ENCODE peak calls at places on chromosomes 6 and 20, in eight cellular contexts. U is HFFc6, Q is endothelial cell of umbilical vein, V is HL-60, T is left lung, C is fibroblast of lung, L is gastrocnemius medialis, R is WTC11. K is an unnamed sample.

GRCh38 chr20:13212750-13213149 is 8.3 kb upstream of the ISM1 start:
- DNase-seq in U (no peak), Q (no peak), V (no peak), T (no peak), C (peak), L (no peak), R (no peak), K (no peak)

GRCh38 chr20:48064929-48065328 is 279.6 kb upstream of the SULF2 start:
- DNase-seq in U (peak), Q (no peak), V (no peak), T (no peak), C (peak), L (no peak), R (no peak), K (no peak)

GRCh38 chr20:40663991-40664880 is 24.8 kb downstream of the MAFB start:
- DNase-seq in U (no peak), Q (no peak), V (no peak), T (peak), C (no peak), L (no peak), R (peak), K (no peak)

GRCh38 chr6:11069760-11070159 is 23.9 kb upstream of the SMIM13 start:
- DNase-seq in U (no peak), Q (no peak), V (no peak), T (no peak), C (no peak), L (no peak), R (no peak), K (no peak)

GRCh38 chr6:20575125-20575524 is 40.9 kb downstream of the CDKAL1 start:
- DNase-seq in U (no peak), Q (peak), V (no peak), T (no peak), C (no peak), L (no peak), R (no peak), K (no peak)

GRCh38 chr20:42183147-42183546 is 565.0 kb upstream of the CHD6 start:
- DNase-seq in U (no peak), Q (no peak), V (no peak), T (no peak), C (no peak), L (no peak), R (no peak), K (no peak)

GRCh38 chr20:4820833-4821518 is 99.3 kb downstream of the PRND start:
- DNase-seq in U (peak), Q (peak), V (no peak), T (no peak), C (peak), L (no peak), R (no peak), K (no peak)

GRCh38 chr20:44765647-44766367 is 20.1 kb downstream of the KCNK15 start:
- DNase-seq in U (no peak), Q (no peak), V (no peak), T (no peak), C (no peak), L (no peak), R (no peak), K (no peak)

GRCh38 chr6:26400626-26401025 is 1.4 kb upstream of the BTN3A1 start:
- DNase-seq in U (no peak), Q (no peak), V (no peak), T (no peak), C (no peak), L (no peak), R (no peak), K (no peak)

GRCh38 chr6:3664641-3665041 is 86.9 kb downstream of the PXDC1 start:
- DNase-seq in U (no peak), Q (no peak), V (no peak), T (no peak), C (no peak), L (no peak), R (no peak), K (no peak)

GRCh38 chr6:129981598-129981997 is 36.8 kb upstream of the L3MBTL3 start:
- DNase-seq in U (peak), Q (peak), V (no peak), T (no peak), C (peak), L (no peak), R (no peak), K (no peak)

GRCh38 chr20:39291301-39291700 is 329.2 kb downstream of the DHX35 start:
- DNase-seq in U (no peak), Q (peak), V (no peak), T (no peak), C (peak), L (no peak), R (no peak), K (no peak)

GRCh38 chr20:9177278-9177677 is 108.4 kb downstream of the PLCB4 start:
- DNase-seq in U (no peak), Q (no peak), V (no peak), T (no peak), C (no peak), L (no peak), R (no peak), K (no peak)

GRCh38 chr20:36633285-36633772 is 12.7 kb downstream of the SLA2 start:
- DNase-seq in U (no peak), Q (no peak), V (no peak), T (no peak), C (no peak), L (no peak), R (no peak), K (no peak)

GRCh38 chr6:42156638-42157037 is 14.2 kb upstream of the C6orf132 start:
- DNase-seq in U (no peak), Q (no peak), V (no peak), T (no peak), C (no peak), L (no peak), R (no peak), K (no peak)

GRCh38 chr6:56899311-56899710 is 55.6 kb upstream of the BEND6 start:
- DNase-seq in U (peak), Q (no peak), V (no peak), T (no peak), C (peak), L (no peak), R (no peak), K (no peak)

GRCh38 chr6:42131531-42131930 is 10.9 kb downstream of the C6orf132 start:
- DNase-seq in U (peak), Q (peak), V (no peak), T (no peak), C (peak), L (no peak), R (no peak), K (no peak)

GRCh38 chr20:40966103-40966502 is 62.5 kb upstream of the TOP1 start:
- DNase-seq in U (no peak), Q (no peak), V (no peak), T (no peak), C (no peak), L (no peak), R (peak), K (no peak)

DNA sequence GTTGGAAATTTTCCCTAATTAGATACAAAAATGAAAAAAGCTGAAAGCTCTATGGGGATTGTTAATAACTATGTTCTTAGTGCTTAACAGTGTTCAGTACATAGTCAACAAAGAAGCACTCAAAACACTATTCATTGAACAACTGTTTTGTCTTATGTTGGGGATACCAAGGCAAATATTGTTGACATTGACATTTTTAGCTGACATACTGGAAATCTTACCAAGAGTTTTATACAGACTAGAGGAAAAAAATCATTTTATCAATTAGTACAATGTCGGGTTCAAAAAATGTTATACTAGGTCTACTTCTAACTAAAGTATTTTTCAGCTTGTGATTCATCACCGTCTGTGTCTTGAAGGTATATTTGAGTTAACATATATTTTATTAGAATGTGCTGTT is 40.2 kb downstream of the KLHL31 start:
- DNase-seq in U (no peak), Q (no peak), V (no peak), T (no peak), C (no peak), L (no peak), R (no peak), K (no peak)
- TF ChIP-seq CTCF in U (no peak), Q (no peak), V (no peak), T (no peak), C (no peak), L (no peak), R (no peak), K (no peak)

DNA sequence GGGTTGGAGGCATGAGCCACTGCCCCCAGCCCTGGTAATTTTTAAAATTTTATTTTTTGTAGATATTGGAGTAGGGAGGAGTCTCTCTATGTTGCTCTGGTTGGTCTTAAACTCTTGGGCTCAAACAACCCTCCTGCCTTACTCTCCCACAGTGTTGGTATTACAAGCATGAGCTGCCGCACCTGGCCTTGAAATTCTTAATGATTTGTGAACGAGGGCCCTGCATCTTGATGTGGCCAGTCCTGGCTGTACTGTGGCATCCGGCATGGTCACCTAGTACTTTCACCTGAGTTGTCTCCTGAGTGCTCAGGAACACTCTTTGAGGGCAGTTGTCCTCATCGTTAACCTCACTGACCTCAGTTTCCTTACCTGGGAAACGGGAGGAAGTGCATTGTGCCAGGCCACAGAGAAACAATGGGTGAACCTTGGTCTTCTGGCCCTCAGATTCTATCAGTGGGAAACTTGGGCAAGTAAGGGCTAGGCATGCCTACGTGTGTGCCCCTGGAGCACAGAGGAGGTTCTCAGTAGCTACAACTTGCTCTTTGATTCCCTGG is 19.5 kb downstream of the CEBPB start:
- DNase-seq in U (no peak), Q (no peak), V (no peak), T (no peak), C (no peak), L (no peak), R (no peak), K (no peak)
- TF ChIP-seq CTCF in U (no peak), Q (no peak), V (no peak), T (no peak), C (no peak), L (no peak), R (no peak), K (no peak)

GRCh38 chr6:159968295-159969203 is at the start of gene IGF2R:
- DNase-seq in U (peak), Q (peak), V (peak), T (peak), C (peak), L (peak), R (peak), K (peak)
- TF ChIP-seq CTCF in U (peak), Q (peak), V (no peak), T (no peak), C (peak), L (no peak), R (no peak), K (no peak)

DNA sequence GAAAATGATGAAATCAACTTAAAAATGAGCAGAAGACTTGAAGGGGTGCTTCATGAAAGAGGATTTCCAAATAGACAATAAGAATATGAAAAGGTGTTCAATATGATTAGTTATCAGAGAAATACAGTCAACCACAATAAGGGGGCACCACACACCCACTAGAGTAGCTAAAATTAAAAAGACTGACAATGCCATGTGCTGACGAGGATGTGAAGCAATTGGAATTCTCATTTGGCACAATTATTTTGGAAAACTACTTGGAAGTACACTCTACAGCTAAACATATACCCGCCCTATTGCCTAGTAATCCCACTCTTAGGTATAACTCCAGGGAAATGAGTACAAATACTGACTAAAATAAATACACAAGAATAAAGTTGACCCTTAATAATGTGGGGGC is 45.0 kb downstream of the MOCS1 start:
- DNase-seq in U (no peak), Q (no peak), V (no peak), T (no peak), C (no peak), L (no peak), R (no peak), K (no peak)
- TF ChIP-seq CTCF in U (peak), Q (no peak), V (no peak), T (no peak), C (no peak), L (no peak), R (no peak), K (no peak)

GRCh38 chr6:40804905-40805304 is 217.7 kb upstream of the LRFN2 start:
- DNase-seq in U (no peak), Q (no peak), V (no peak), T (no peak), C (no peak), L (no peak), R (peak), K (no peak)
- TF ChIP-seq CTCF in U (peak), Q (peak), V (no peak), T (no peak), C (peak), L (no peak), R (no peak), K (no peak)